ENCODE peak calls at places on chromosomes 4 and X, in five cellular contexts. O is lower lobe of right lung, A is upper lobe of right lung, H is heart left ventricle, D is ovary. T is an unnamed sample.

GRCh38 chr4:78014889-78015886 is 41.9 kb upstream of the FRAS1 start:
- DNase-seq in O (no peak), A (no peak), H (no peak), D (no peak), T (no peak)

GRCh38 chrX:144798972-144799371 is 448.3 kb upstream of the SPANXN1 start:
- DNase-seq in O (no peak), A (no peak), H (no peak), D (no peak), T (no peak)

GRCh38 chr4:74934016-74934821 is 1.3 kb downstream of the PARM1 start:
- DNase-seq in O (peak; percentile 79), A (peak; percentile 83), H (peak; percentile 44), D (peak; percentile 28), T (no peak)

GRCh38 chrX:22486326-22486725 is 213.6 kb downstream of the CBLL2 start:
- DNase-seq in O (no peak), A (no peak), H (no peak), D (no peak), T (no peak)

GRCh38 chrX:41010188-41010846 is 74.9 kb upstream of the USP9X start:
- DNase-seq in O (peak; percentile 75), A (peak; percentile 79), H (peak; percentile 86), D (peak; percentile 73), T (peak; percentile 72)

GRCh38 chr4:141771889-141772830 is 135.8 kb downstream of the IL15 start:
- DNase-seq in O (no peak), A (no peak), H (no peak), D (no peak), T (no peak)

GRCh38 chr4:43709443-43709842 is 739.2 kb downstream of the KCTD8 start:
- DNase-seq in O (no peak), A (no peak), H (no peak), D (no peak), T (no peak)

GRCh38 chr4:125368161-125368560 is 53.4 kb downstream of the FAT4 start:
- DNase-seq in O (no peak), A (no peak), H (no peak), D (no peak), T (no peak)

GRCh38 chrX:2691543-2692220 is 587 bp downstream of the CD99 start:
- DNase-seq in O (peak; percentile 75), A (peak; percentile 82), H (peak; percentile 85), D (peak; percentile 71), T (no peak)

GRCh38 chrX:4674028-4674782 is 960.8 kb upstream of the PRKX start:
- DNase-seq in O (no peak), A (no peak), H (no peak), D (no peak), T (no peak)

GRCh38 chrX:72123471-72124185 is 8.1 kb downstream of the RTL5 start:
- DNase-seq in O (peak; percentile 68), A (no peak), H (peak; percentile 79), D (no peak), T (no peak)

GRCh38 chr4:67934628-67935027 is 28.7 kb downstream of the TMPRSS11A start:
- DNase-seq in O (no peak), A (no peak), H (no peak), D (no peak), T (no peak)

GRCh38 chrX:151505796-151506195 is 57.7 kb upstream of the PASD1 start:
- DNase-seq in O (no peak), A (no peak), H (no peak), D (no peak), T (no peak)

DNA sequence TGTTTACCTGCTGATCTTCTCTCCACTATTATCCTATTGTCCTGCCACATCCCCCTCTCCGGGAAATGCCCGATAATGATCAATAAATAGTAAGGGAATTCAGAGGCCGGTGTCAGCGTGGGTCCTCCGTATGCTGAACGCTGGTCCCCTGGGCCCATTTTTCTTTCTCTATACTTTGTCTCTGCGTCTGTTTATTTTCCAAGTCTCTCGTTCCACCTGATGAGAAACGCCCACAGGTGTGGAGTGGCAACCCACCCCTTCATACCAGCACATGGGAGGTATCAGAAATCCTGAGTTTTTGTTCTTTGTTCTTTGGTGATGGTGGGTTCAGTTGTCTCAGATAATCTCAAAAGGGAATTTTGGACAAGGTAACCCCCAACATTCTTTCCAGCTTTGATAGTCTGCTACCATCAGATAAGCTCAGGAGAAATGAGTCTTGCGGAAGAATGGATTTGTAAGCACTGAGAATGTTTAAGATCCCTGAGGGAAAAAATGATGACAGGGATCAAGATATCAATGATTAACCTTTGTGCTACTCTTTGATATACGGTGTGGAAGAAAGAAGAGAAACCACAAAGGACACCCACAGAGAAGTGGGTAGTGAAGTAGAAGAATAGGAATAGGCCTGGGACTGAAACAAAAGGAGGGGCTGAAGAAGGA is 117.9 kb downstream of the CEP44 start:
- DNase-seq in O (no peak), A (no peak), H (no peak), D (no peak), T (no peak)
- H3K27ac ChIP-seq in O (no peak overlapping the region), A (no peak overlapping the region), H (no peak overlapping the region), D (no peak overlapping the region), T (no peak overlapping the region)

GRCh38 chrX:116277391-116277790 is 106.8 kb downstream of the AGTR2 start:
- DNase-seq in O (no peak), A (no peak), H (no peak), D (no peak), T (no peak)
- H3K27ac ChIP-seq in O (no peak overlapping the region), A (no peak overlapping the region), H (no peak overlapping the region), D (no peak overlapping the region), T (no peak overlapping the region)

DNA sequence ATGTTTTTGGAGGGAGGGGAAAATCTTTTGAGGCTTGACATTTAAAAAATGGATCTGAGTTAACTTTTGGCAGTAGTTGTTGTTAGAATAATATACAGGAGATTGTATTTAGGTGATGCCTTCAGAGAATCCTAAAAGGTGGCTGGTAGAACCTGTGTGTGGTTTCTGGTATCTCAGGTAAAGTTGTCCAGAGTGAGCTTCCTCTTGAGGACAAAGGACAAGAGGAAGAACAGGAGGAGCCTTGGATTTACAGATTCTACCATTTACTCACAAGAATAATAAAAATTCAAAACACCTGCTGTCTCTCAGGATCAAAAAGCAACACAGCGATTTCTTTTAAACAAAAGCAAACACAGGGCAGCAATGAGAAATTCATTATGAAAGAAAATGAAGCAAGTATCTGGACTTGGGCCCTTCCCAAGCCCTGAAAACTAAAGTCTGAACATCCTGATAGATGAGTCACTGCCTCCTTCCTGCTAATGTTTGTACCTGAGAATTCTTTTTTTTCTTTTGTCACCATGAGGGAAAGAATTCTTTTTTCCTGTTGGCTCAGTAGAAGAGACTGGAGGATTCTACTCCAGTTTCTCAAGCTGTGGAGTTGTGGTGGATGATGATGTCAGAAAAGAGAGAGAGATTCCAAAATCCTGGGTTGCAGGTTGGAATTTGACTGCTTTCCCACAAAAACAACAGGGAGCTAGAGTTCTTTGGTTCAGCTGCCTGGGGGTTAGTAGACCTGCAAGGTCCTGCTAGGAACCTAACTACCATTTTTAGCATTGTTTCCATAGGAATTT is 31.5 kb upstream of the RAPGEF2 start:
- DNase-seq in O (no peak), A (no peak), H (no peak), D (no peak), T (no peak)
- H3K27ac ChIP-seq in O (no peak overlapping the region), A (no peak overlapping the region), H (peak overlapping the region; percentile 26), D (no peak overlapping the region), T (peak overlapping the region; percentile 83)

GRCh38 chrX:43878902-43879526 is 3.2 kb downstream of the MAOB start:
- DNase-seq in O (no peak), A (no peak), H (no peak), D (no peak), T (no peak)
- H3K27ac ChIP-seq in O (peak overlapping the region; percentile 56), A (peak overlapping the region; percentile 3), H (peak overlapping the region; percentile 70), D (no peak overlapping the region), T (no peak overlapping the region)

T was measured in RWPE2.